ENCODE peak calls at places on chromosome 4, in five cellular contexts. O is endodermal cell, X is cardiac muscle cell, J is thoracic aorta, P is uterus. D is an unnamed sample.
A peak's percentile ranks its signal among the peaks of the same experiment; 100 is the strongest.

GRCh38 chr4:83036991-83037390 is 2.0 kb downstream of the COPS4 start:
- DNase-seq in O (no peak), X (no peak), J (no peak), P (no peak), D (no peak)

GRCh38 chr4:55386073-55386472 is 9.7 kb upstream of the TMEM165 start:
- DNase-seq in O (peak; percentile 69), X (no peak), J (no peak), P (no peak), D (no peak)

GRCh38 chr4:24010994-24011393 is 121.1 kb upstream of the PPARGC1A start:
- DNase-seq in O (no peak), X (no peak), J (no peak), P (no peak), D (no peak)

GRCh38 chr4:73447701-73448100 is 11.7 kb downstream of the AFP start:
- DNase-seq in O (no peak), X (no peak), J (no peak), P (no peak), D (no peak)

GRCh38 chr4:16055937-16056336 is 27.9 kb downstream of the PROM1 start:
- DNase-seq in O (no peak), X (no peak), J (no peak), P (no peak), D (no peak)

GRCh38 chr4:81472249-81473085 is 760 bp upstream of the RASGEF1B start:
- DNase-seq in O (peak; percentile 70), X (peak; percentile 55), J (no peak), P (no peak), D (no peak)

GRCh38 chr4:151744614-151745013 is 16.2 kb downstream of the GATB start:
- DNase-seq in O (peak; percentile 66), X (no peak), J (no peak), P (no peak), D (no peak)

GRCh38 chr4:13546855-13547562 is 2.7 kb upstream of the NKX3-2 start:
- DNase-seq in O (peak; percentile 87), X (no peak), J (no peak), P (no peak), D (peak; percentile 77)

GRCh38 chr4:38128478-38129451 is 168.6 kb downstream of the PTTG2 start:
- DNase-seq in O (peak; percentile 78), X (no peak), J (peak; percentile 11), P (no peak), D (no peak)

GRCh38 chr4:60133414-60133813 is 1066.7 kb upstream of the ADGRL3 start:
- DNase-seq in O (no peak), X (no peak), J (no peak), P (no peak), D (no peak)

GRCh38 chr4:186240848-186241491 is 13.7 kb downstream of the KLKB1 start:
- DNase-seq in O (no peak), X (peak; percentile 24), J (no peak), P (no peak), D (no peak)

GRCh38 chr4:127782275-127783025 is at the start of gene HSPA4L:
- DNase-seq in O (no peak), X (peak; percentile 90), J (no peak), P (peak; percentile 49), D (peak; percentile 76)

GRCh38 chr4:7680106-7680505 is 245.4 kb upstream of the PSAPL1 start:
- DNase-seq in O (no peak), X (no peak), J (no peak), P (no peak), D (no peak)

GRCh38 chr4:33941854-33942253 is 2302.5 kb downstream of the ARAP2 start:
- DNase-seq in O (no peak), X (no peak), J (no peak), P (no peak), D (no peak)

GRCh38 chr4:118345813-118346212 is 7.0 kb downstream of the PRSS12 start:
- DNase-seq in O (no peak), X (no peak), J (no peak), P (no peak), D (no peak)

GRCh38 chr4:29002151-29002550 is 1718.0 kb upstream of the PCDH7 start:
- DNase-seq in O (peak; percentile 87), X (peak; percentile 33), J (no peak), P (no peak), D (no peak)

GRCh38 chr4:128690009-128690408 is 119.5 kb upstream of the JADE1 start:
- DNase-seq in O (no peak), X (no peak), J (no peak), P (no peak), D (no peak)

GRCh38 chr4:15336410-15337184 is 91.2 kb upstream of the C1QTNF7 start:
- DNase-seq in O (peak; percentile 64), X (no peak), J (no peak), P (no peak), D (no peak)

GRCh38 chr4:60403986-60404385 is 796.1 kb upstream of the ADGRL3 start:
- DNase-seq in O (no peak), X (no peak), J (no peak), P (no peak), D (no peak)

GRCh38 chr4:89316931-89317366 is 9.3 kb upstream of the GPRIN3 start:
- DNase-seq in O (no peak), X (no peak), J (no peak), P (no peak), D (no peak)

GRCh38 chr4:65665951-65666523 is 4.3 kb downstream of the EPHA5 start:
- DNase-seq in O (no peak), X (no peak), J (no peak), P (no peak), D (no peak)

GRCh38 chr4:75180217-75180616 is 247.3 kb downstream of the PARM1 start:
- DNase-seq in O (no peak), X (no peak), J (no peak), P (no peak), D (no peak)

GRCh38 chr4:109434007-109434792 is 585 bp downstream of the SEC24B start:
- DNase-seq in O (peak; percentile 69), X (peak; percentile 60), J (no peak), P (peak; percentile 41), D (peak; percentile 85)

GRCh38 chr4:60822986-60823385 is 377.1 kb upstream of the ADGRL3 start:
- DNase-seq in O (no peak), X (no peak), J (no peak), P (no peak), D (no peak)

GRCh38 chr4:24922416-24922815 is 9.6 kb upstream of the CCDC149 start:
- DNase-seq in O (no peak), X (no peak), J (no peak), P (no peak), D (no peak)

GRCh38 chr4:32686123-32686522 is 1966.0 kb downstream of the PCDH7 start:
- DNase-seq in O (no peak), X (no peak), J (no peak), P (no peak), D (no peak)

GRCh38 chr4:101200561-101200960 is 146.8 kb downstream of the PPP3CA start:
- DNase-seq in O (no peak), X (no peak), J (no peak), P (no peak), D (no peak)

GRCh38 chr4:52877006-52877405 is 14.9 kb downstream of the RASL11B start:
- DNase-seq in O (peak; percentile 51), X (no peak), J (no peak), P (no peak), D (no peak)

GRCh38 chr4:129751646-129752045 is 655.7 kb downstream of the C4orf33 start:
- DNase-seq in O (no peak), X (no peak), J (no peak), P (no peak), D (no peak)

GRCh38 chr4:4456351-4456750 is 69.4 kb downstream of the NSG1 start:
- DNase-seq in O (peak; percentile 70), X (no peak), J (no peak), P (no peak), D (no peak)

GRCh38 chr4:103499094-103499493 is 220.7 kb downstream of the TACR3 start:
- DNase-seq in O (no peak), X (no peak), J (no peak), P (no peak), D (no peak)

GRCh38 chr4:24471623-24472510 is 112.5 kb downstream of the DHX15 start:
- DNase-seq in O (peak; percentile 87), X (peak; percentile 39), J (no peak), P (peak; percentile 34), D (peak; percentile 76)

GRCh38 chr4:24736066-24736465 is 59.3 kb upstream of the SOD3 start:
- DNase-seq in O (peak; percentile 74), X (no peak), J (no peak), P (no peak), D (no peak)

GRCh38 chr4:32826169-32826568 is 2106.0 kb downstream of the PCDH7 start:
- DNase-seq in O (no peak), X (no peak), J (no peak), P (no peak), D (no peak)

GRCh38 chr4:23005691-23006090 is 313.0 kb downstream of the GBA3 start:
- DNase-seq in O (no peak), X (no peak), J (no peak), P (no peak), D (no peak)

GRCh38 chr4:3690576-3691152 is 75.5 kb upstream of the ADRA2C start:
- DNase-seq in O (no peak), X (no peak), J (no peak), P (no peak), D (peak; percentile 49)

GRCh38 chr4:64538219-64538618 is 129.0 kb upstream of the TECRL start:
- DNase-seq in O (peak; percentile 78), X (no peak), J (no peak), P (no peak), D (no peak)

GRCh38 chr4:142211444-142211843 is 575.1 kb downstream of the IL15 start:
- DNase-seq in O (no peak), X (no peak), J (no peak), P (no peak), D (no peak)
- H3K4me3 ChIP-seq in O (no peak overlapping the region), X (no peak overlapping the region), J (no peak overlapping the region), P (no peak overlapping the region), D (no peak overlapping the region)

GRCh38 chr4:5996641-5997040 is 21.6 kb downstream of the C4orf50 start:
- DNase-seq in O (peak; percentile 35), X (no peak), J (no peak), P (no peak), D (no peak)
- H3K4me1 ChIP-seq in O (no peaks in the 10 kb centered on the region), X (no peaks in the 10 kb centered on the region), J (no peaks in the 10 kb centered on the region), P (no peaks in the 10 kb centered on the region), D (peaks cover 6% of the 10 kb centered on the region)

DNA sequence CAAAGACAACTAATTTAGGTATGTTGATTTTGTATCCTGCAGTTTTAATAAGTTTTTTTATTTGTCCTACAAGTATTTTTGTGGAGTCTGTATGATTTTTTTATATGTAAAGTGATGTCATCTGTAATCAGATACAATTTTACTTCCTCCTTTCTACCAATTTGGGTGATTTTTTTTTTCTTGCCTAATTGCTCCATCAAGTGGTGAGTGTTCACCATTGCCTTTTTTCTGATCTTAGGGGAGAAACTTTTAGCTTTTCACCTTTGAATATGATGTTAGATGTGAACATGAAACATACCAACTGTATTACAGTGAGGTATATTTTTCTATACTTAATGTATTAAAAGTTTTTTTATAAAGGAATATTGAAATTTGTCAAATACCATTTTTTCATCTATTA is 362.3 kb downstream of the PABPC4L start:
- DNase-seq in O (no peak), X (no peak), J (no peak), P (no peak), D (no peak)
- TF ChIP-seq CTCF in O (peak; percentile 70), X (no peak), J (no peak), P (no peak), D (no peak)

DNA sequence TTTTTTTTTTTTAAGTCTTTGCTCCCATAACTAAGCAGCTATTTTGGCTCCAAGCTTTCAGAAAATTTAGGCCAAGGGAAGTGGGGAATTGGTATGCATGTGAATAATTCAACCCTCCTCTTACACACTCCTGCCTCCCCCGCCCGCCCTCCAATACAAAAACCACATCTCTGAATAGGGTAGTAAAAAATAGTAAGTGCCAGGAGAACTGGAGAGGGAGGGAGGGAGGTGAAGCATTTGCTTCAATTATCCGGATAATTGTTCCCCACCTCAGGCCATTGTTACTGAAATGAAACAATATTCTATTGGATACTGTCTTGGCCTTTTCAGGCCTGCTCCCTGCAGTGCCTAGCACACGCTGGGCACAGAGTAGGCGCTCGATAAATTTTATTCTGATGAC is 5.5 kb upstream of the GSX2 start:
- DNase-seq in O (no peak), X (no peak), J (no peak), P (no peak), D (no peak)
- H3K4me3 ChIP-seq in O (no peak overlapping the region), X (no peak overlapping the region), J (no peak overlapping the region), P (no peak overlapping the region), D (no peak overlapping the region)